ENCODE peak calls at places on chromosomes 1 and 21, in five cellular contexts. T, W, G, Y and P are unnamed samples.

GRCh38 chr1:244354810-244355278 is 96.9 kb downstream of the ADSS2 start:
- DNase-seq in T (no peak), W (no peak), G (no peak), Y (no peak), P (no peak)

GRCh38 chr1:30569384-30569783 is 154.0 kb downstream of the MATN1 start:
- DNase-seq in T (no peak), W (no peak), G (no peak), Y (no peak), P (no peak)

GRCh38 chr21:43359081-43359822 is 67.7 kb downstream of the SIK1 start:
- DNase-seq in T (no peak), W (no peak), G (no peak), Y (no peak), P (no peak)

GRCh38 chr1:68217060-68217554 is 15.2 kb downstream of the WLS start:
- DNase-seq in T (no peak), W (no peak), G (no peak), Y (no peak), P (no peak)

GRCh38 chr1:21703318-21703963 is 34.3 kb upstream of the RAP1GAP start:
- DNase-seq in T (no peak), W (peak), G (no peak), Y (no peak), P (no peak)

GRCh38 chr1:6116137-6116536 is 64.0 kb downstream of the CHD5 start:
- DNase-seq in T (no peak), W (no peak), G (no peak), Y (no peak), P (no peak)

GRCh38 chr1:74822851-74823443 is 90.0 kb downstream of the TYW3 start:
- DNase-seq in T (no peak), W (no peak), G (no peak), Y (no peak), P (no peak)

GRCh38 chr1:62386351-62387121 is 50.3 kb upstream of the USP1 start:
- DNase-seq in T (no peak), W (no peak), G (no peak), Y (no peak), P (no peak)

GRCh38 chr1:56439610-56440264 is 139.6 kb downstream of the PLPP3 start:
- DNase-seq in T (no peak), W (no peak), G (no peak), Y (no peak), P (no peak)

GRCh38 chr21:46597031-46597430 is 7.9 kb downstream of the S100B start:
- DNase-seq in T (no peak), W (no peak), G (no peak), Y (no peak), P (no peak)

GRCh38 chr21:44434568-44434925 is 20.8 kb upstream of the LRRC3 start:
- DNase-seq in T (no peak), W (no peak), G (peak), Y (no peak), P (no peak)

GRCh38 chr1:209849388-209849787 is 21.6 kb downstream of the UTP25 start:
- DNase-seq in T (no peak), W (no peak), G (no peak), Y (no peak), P (no peak)

GRCh38 chr21:41069305-41069642 is 98.7 kb upstream of the BACE2 start:
- DNase-seq in T (no peak), W (no peak), G (no peak), Y (no peak), P (no peak)

GRCh38 chr1:192724670-192725069 is 84.2 kb upstream of the RGS2 start:
- DNase-seq in T (no peak), W (peak), G (no peak), Y (no peak), P (no peak)

GRCh38 chr1:116988248-116988647 is 13.3 kb upstream of the CD101 start:
- DNase-seq in T (no peak), W (peak), G (no peak), Y (no peak), P (no peak)

GRCh38 chr1:218353656-218354055 is 8.5 kb downstream of the TGFB2 start:
- DNase-seq in T (no peak), W (no peak), G (no peak), Y (no peak), P (no peak)

GRCh38 chr1:206694551-206695124 is 9.9 kb downstream of the MAPKAPK2 start:
- DNase-seq in T (no peak), W (no peak), G (no peak), Y (no peak), P (no peak)

GRCh38 chr1:178030452-178030851 is 60.6 kb upstream of the SEC16B start:
- DNase-seq in T (no peak), W (no peak), G (no peak), Y (no peak), P (no peak)

GRCh38 chr1:177915641-177916040 is 54.2 kb downstream of the SEC16B start:
- DNase-seq in T (no peak), W (no peak), G (no peak), Y (no peak), P (no peak)

GRCh38 chr1:5734414-5734813 is 257.8 kb downstream of the NPHP4 start:
- DNase-seq in T (no peak), W (no peak), G (no peak), Y (no peak), P (no peak)

GRCh38 chr1:108712605-108713150 is at the start of gene FNDC7:
- DNase-seq in T (no peak), W (no peak), G (no peak), Y (no peak), P (no peak)

GRCh38 chr1:27542463-27543273 is 52.7 kb upstream of the WASF2 start:
- DNase-seq in T (no peak), W (no peak), G (peak), Y (no peak), P (peak)

GRCh38 chr1:198880818-198881597 is 242.2 kb downstream of the PTPRC start:
- DNase-seq in T (no peak), W (peak), G (no peak), Y (no peak), P (no peak)

GRCh38 chr1:910881-911721 is 12.6 kb upstream of the SAMD11 start:
- DNase-seq in T (peak), W (no peak), G (peak), Y (no peak), P (peak)

GRCh38 chr1:244164563-244164890 is 113.4 kb downstream of the ZBTB18 start:
- DNase-seq in T (no peak), W (no peak), G (no peak), Y (no peak), P (no peak)

GRCh38 chr1:239802275-239802674 is 289.4 kb upstream of the FMN2 start:
- DNase-seq in T (no peak), W (no peak), G (no peak), Y (no peak), P (no peak)

GRCh38 chr1:81978945-81979344 is 178.2 kb downstream of the ADGRL2 start:
- DNase-seq in T (no peak), W (no peak), G (no peak), Y (no peak), P (no peak)

GRCh38 chr1:119715542-119715941 is 3.8 kb downstream of the PHGDH start:
- DNase-seq in T (no peak), W (no peak), G (no peak), Y (no peak), P (no peak)

GRCh38 chr1:218930879-218931278 is 242.8 kb upstream of the LYPLAL1 start:
- DNase-seq in T (no peak), W (peak), G (no peak), Y (no peak), P (no peak)

GRCh38 chr1:3816331-3817137 is 20.2 kb upstream of the LRRC47 start:
- DNase-seq in T (no peak), W (no peak), G (no peak), Y (no peak), P (no peak)

GRCh38 chr1:172761581-172762025 is 102.7 kb downstream of the FASLG start:
- DNase-seq in T (no peak), W (peak), G (no peak), Y (no peak), P (no peak)